ENCODE peak calls at places on chromosomes 11 and 22, in four cellular contexts. B, I, A and K are unnamed samples.

GRCh38 chr11:64568584-64569140 is 22.4 kb upstream of the SLC22A12 start:
- DNase-seq in A (no peak), B (no peak), I (no peak), K (no peak)

GRCh38 chr11:78061921-78062311 is 1.7 kb upstream of the THRSP start:
- DNase-seq in B (no peak), A (no peak), I (no peak), K (no peak)

GRCh38 chr11:125257185-125257584 is 92.6 kb downstream of the PKNOX2 start:
- DNase-seq in B (no peak), A (no peak), I (no peak), K (no peak)

GRCh38 chr11:100403817-100404216 is 283.3 kb upstream of the ARHGAP42 start:
- DNase-seq in B (no peak), A (no peak), I (peak; percentile 52), K (no peak)

GRCh38 chr11:124961972-124962609 is 8.1 kb downstream of the CCDC15 start:
- DNase-seq in I (peak; percentile 74), B (no peak), A (no peak), K (no peak)

GRCh38 chr11:109940816-109941215 is 152.4 kb upstream of the ZC3H12C start:
- DNase-seq in I (peak; percentile 76), B (no peak), A (no peak), K (no peak)

GRCh38 chr22:26660961-26661578 is 3.7 kb downstream of the MIAT start:
- DNase-seq in I (no peak), A (no peak), B (no peak), K (no peak)

GRCh38 chr11:15197696-15198095 is 83.0 kb downstream of the INSC start:
- DNase-seq in A (no peak), B (no peak), I (no peak), K (no peak)

GRCh38 chr11:14320020-14320419 is 39.0 kb downstream of the RRAS2 start:
- DNase-seq in I (no peak), A (peak; percentile 11), B (no peak), K (no peak)

GRCh38 chr11:45771194-45771941 is 33.6 kb upstream of the SLC35C1 start:
- DNase-seq in A (peak; percentile 54), B (peak; percentile 67), I (no peak), K (no peak)

GRCh38 chr22:48407256-48407955 is 1420.3 kb downstream of the BRD1 start:
- DNase-seq in A (no peak), B (no peak), I (no peak), K (no peak)

GRCh38 chr22:43424201-43424600 is 12.4 kb downstream of the MPPED1 start:
- DNase-seq in I (no peak), B (no peak), A (no peak), K (no peak)

GRCh38 chr22:47422736-47423135 is 660.3 kb downstream of the TBC1D22A start:
- DNase-seq in B (no peak), I (no peak), A (no peak), K (no peak)

GRCh38 chr11:10494636-10495463 is 39.8 kb downstream of the AMPD3 start:
- DNase-seq in A (no peak), I (no peak), B (no peak), K (no peak)

GRCh38 chr22:31611065-31611760 is 50.8 kb downstream of the PISD start:
- DNase-seq in A (no peak), B (no peak), I (no peak), K (no peak)

GRCh38 chr11:69862797-69863543 is 43.8 kb upstream of the FGF3 start:
- DNase-seq in A (no peak), I (no peak), B (no peak), K (no peak)

GRCh38 chr11:44564653-44565007 is 833 bp upstream of the CD82 start:
- DNase-seq in I (peak; percentile 53), A (no peak), B (peak; percentile 84), K (no peak)

GRCh38 chr11:73313652-73314051 is 5.6 kb downstream of the ARHGEF17 start:
- DNase-seq in A (no peak), I (no peak), B (no peak), K (no peak)

GRCh38 chr11:86577663-86578636 is 94.5 kb downstream of the ME3 start:
- DNase-seq in I (peak; percentile 38), A (no peak), B (peak; percentile 72), K (no peak)

GRCh38 chr11:117564321-117564720 is 232.7 kb downstream of the DSCAML1 start:
- DNase-seq in A (no peak), I (no peak), B (no peak), K (no peak)

GRCh38 chr22:17972385-17973181 is 51.8 kb downstream of the MICAL3 start:
- DNase-seq in B (no peak), I (peak; percentile 64), A (no peak), K (no peak)

GRCh38 chr11:111000400-111001090 is 245.0 kb upstream of the POU2AF2 start:
- DNase-seq in B (no peak), I (no peak), A (no peak), K (no peak)

DNA sequence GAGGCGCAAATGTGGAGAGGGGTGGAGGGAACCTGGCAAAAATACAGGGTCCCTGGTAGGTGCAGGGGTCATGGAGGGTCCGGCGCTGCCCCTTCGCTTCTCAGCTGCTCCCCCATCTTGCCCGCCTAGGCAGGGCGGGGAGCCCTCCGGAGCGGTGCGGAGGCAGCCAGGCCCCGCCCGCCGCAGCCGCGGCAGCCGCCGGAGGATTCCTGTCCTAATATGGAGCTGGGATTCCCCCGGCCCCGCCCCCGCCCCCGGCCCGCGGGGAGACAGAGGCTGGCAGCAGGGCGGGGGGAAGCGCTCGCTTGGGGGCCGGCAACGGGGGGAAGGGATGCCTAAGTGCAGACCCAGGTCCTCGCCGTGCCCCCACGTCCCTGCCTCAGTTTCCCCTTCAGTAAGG is 1.0 kb upstream of the NPAS4 start:
- DNase-seq in B (no peak), I (no peak), A (no peak), K (no peak)
- H3K27ac ChIP-seq in B (no peak overlapping the region), I (no peak overlapping the region), A (no peak overlapping the region), K (no peak overlapping the region)

GRCh38 chr22:23181763-23182288 is 1.5 kb downstream of the BCR start:
- DNase-seq in A (no peak), B (no peak), I (no peak), K (no peak)

GRCh38 chr22:23180893-23181762 is 819 bp downstream of the BCR start:
- DNase-seq in A (no peak), I (no peak), B (peak; percentile 22), K (no peak)

GRCh38 chr22:23183107-23183698 is 2.9 kb downstream of the BCR start:
- DNase-seq in A (no peak), B (peak; percentile 35), I (no peak), K (peak; percentile 60)

GRCh38 chr22:23184100-23184763 is 3.9 kb downstream of the BCR start:
- DNase-seq in A (no peak), B (no peak), I (no peak), K (no peak)

DNA sequence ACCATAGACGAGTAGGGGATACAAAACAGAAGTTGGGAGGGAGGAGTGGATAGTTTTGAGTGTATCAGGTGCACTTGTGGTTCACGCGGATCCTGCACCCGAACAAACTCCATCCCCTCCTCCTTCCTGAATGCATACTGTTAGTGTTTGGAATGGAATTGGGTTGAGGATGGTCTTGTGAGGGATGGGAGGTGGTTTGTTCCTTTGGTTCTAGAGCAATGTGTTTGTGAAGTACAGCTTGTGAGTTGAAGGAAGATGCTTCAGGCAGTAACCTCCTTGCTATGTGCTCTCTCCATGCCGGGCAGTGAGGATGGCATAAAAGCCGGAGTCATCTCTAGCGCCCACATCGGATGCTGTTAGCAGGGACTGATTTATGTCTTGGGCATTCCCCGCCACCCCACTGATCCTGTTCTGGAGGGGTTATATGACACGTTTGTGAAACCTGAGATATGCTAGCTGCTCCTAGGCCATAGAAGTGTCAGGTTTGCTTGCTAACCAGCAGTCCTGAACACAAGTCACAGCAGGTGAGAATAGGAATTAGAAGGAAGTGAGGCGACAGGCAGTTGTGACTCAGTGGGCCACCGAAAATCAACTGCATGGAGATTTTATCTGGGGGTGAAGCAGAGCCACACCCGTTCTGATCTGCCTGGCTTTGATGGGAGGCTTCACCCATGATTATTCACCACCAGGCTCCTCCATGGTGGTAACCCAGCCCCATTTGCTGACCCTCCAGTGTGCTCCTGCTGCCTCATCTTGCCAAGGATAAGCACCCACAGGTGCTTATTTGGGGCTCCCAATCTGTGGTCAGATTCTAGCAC is 2.2 kb downstream of the BCR start:
- DNase-seq in A (no peak), B (no peak), I (no peak), K (no peak)
- H3K27ac ChIP-seq in A (peak overlapping the region; percentile 47), B (peak overlapping the region; percentile 27), I (peak overlapping the region; percentile 11), K (peak overlapping the region; percentile 82)

GRCh38 chr22:29032014-29032475 is 29.6 kb downstream of the C22orf31 start:
- DNase-seq in I (no peak), A (no peak), B (no peak), K (no peak)
- H3K27ac ChIP-seq in I (peak overlapping the region; percentile 98), A (no peak overlapping the region), B (peak overlapping the region; percentile 72), K (peak overlapping the region; percentile 77)

GRCh38 chr11:113934797-113935196 is 30.2 kb downstream of the HTR3B start:
- DNase-seq in A (no peak), I (no peak), B (no peak), K (no peak)

GRCh38 chr11:113937918-113938317 is 33.3 kb downstream of the HTR3B start:
- DNase-seq in I (no peak), B (no peak), A (no peak), K (no peak)

GRCh38 chr11:113932788-113933187 is 28.2 kb downstream of the HTR3B start:
- DNase-seq in A (no peak), B (no peak), I (no peak), K (no peak)

GRCh38 chr11:113935858-113936257 is 31.3 kb downstream of the HTR3B start:
- DNase-seq in I (no peak), B (no peak), A (no peak), K (no peak)
- H3K27ac ChIP-seq in I (no peak overlapping the region), B (no peak overlapping the region), A (no peak overlapping the region), K (no peak overlapping the region)

GRCh38 chr22:39360674-39361413 is 11.1 kb downstream of the SYNGR1 start:
- DNase-seq in B (no peak), A (no peak), I (no peak), K (peak; percentile 42)
- H3K27ac ChIP-seq in B (no peak overlapping the region), A (no peak overlapping the region), I (no peak overlapping the region), K (no peak overlapping the region)

DNA sequence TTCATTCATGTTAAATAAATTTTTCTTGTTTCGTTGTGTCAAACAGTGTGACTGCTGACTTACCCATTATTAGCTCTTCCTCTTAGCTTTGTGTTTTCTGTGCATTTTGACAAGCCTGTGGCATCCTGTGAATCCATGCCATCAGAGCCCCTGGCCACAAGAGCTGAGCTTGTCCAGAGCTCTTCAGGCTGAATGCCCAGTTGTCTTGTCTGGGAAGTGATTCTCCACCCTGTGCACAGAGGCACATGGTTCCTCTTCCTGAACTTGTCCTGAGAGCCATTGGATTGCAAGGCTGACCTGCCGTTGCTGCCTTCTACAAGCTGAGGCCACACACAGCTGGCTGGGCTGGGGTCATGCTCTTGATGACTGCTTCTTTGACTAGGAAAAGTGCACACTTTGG is 64.1 kb downstream of the PPP6R3 start:
- DNase-seq in I (no peak), B (no peak), A (no peak), K (no peak)
- H3K27ac ChIP-seq in I (no peak overlapping the region), B (peak overlapping the region; percentile 59), A (no peak overlapping the region), K (no peak overlapping the region)

DNA sequence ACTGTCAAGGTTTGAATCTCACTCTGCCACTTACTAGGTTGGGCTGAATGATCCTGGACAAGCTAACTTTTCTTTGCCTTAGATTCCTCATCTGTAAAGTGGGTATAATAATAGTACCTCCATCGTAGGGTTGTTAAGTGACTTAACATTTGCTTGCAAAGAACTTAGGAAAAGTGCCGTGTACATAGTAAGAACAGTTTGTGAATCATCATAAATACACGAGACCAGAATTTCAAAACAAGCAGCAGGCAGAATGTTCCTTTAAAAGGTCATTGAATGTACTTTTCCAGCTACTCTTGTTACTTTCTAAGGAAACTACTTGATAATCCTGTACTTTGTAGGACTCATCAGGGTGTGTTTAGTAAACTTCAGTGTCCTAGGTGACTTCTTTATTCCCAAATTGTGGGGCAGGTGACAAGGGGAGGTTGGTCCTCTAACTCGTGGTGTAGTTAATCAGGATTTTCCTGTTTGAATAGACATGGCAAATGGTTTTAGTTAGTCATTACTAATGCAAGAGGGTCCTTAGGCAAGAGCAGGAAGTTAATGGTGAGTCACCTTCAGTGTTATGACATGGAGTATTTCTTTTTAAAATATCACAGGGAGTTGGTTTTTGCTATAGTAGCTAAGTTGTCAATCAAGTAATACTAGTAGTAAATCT is 67.9 kb downstream of the YAP1 start:
- DNase-seq in I (peak; percentile 54), B (no peak), A (no peak), K (no peak)
- H3K27ac ChIP-seq in I (peak overlapping the region; percentile 77), B (peak overlapping the region; percentile 34), A (no peak overlapping the region), K (no peak overlapping the region)